ENCODE peak calls at places on chromosome 10, in eight cellular contexts. One of them, this sample, is unnamed.

GRCh38 chr10:35783305-35783838 is 141.3 kb upstream of the FZD8 start:
- DNase-seq in pancreas: no peak
- DNase-seq in neural crest cell: no peak
- DNase-seq in GM12865: no peak
- DNase-seq in AG04449: no peak
- DNase-seq in CD8-positive, alpha-beta T cell: no peak
- DNase-seq in breast epithelium: no peak
- DNase-seq in AG09309: peak
- DNase-seq in this sample: no peak

GRCh38 chr10:30014511-30014910 is 44.9 kb downstream of the JCAD start:
- DNase-seq in pancreas: no peak
- DNase-seq in neural crest cell: no peak
- DNase-seq in GM12865: no peak
- DNase-seq in AG04449: no peak
- DNase-seq in CD8-positive, alpha-beta T cell: no peak
- DNase-seq in breast epithelium: no peak
- DNase-seq in AG09309: no peak
- DNase-seq in this sample: no peak

GRCh38 chr10:96626795-96627194 is 40.0 kb upstream of the TM9SF3 start:
- DNase-seq in pancreas: no peak
- DNase-seq in neural crest cell: no peak
- DNase-seq in GM12865: peak
- DNase-seq in AG04449: no peak
- DNase-seq in CD8-positive, alpha-beta T cell: no peak
- DNase-seq in breast epithelium: no peak
- DNase-seq in AG09309: no peak
- DNase-seq in this sample: no peak

GRCh38 chr10:12633776-12634390 is 284.5 kb downstream of the CAMK1D start:
- DNase-seq in pancreas: no peak
- DNase-seq in neural crest cell: no peak
- DNase-seq in GM12865: peak
- DNase-seq in AG04449: no peak
- DNase-seq in CD8-positive, alpha-beta T cell: no peak
- DNase-seq in breast epithelium: no peak
- DNase-seq in AG09309: no peak
- DNase-seq in this sample: no peak

GRCh38 chr10:29712108-29712507 is 77.3 kb upstream of the SVIL start:
- DNase-seq in pancreas: no peak
- DNase-seq in neural crest cell: no peak
- DNase-seq in GM12865: no peak
- DNase-seq in AG04449: no peak
- DNase-seq in CD8-positive, alpha-beta T cell: no peak
- DNase-seq in breast epithelium: no peak
- DNase-seq in AG09309: no peak
- DNase-seq in this sample: no peak

GRCh38 chr10:36778600-36778999 is 346.8 kb upstream of the ANKRD30A start:
- DNase-seq in pancreas: no peak
- DNase-seq in neural crest cell: no peak
- DNase-seq in GM12865: no peak
- DNase-seq in AG04449: no peak
- DNase-seq in CD8-positive, alpha-beta T cell: no peak
- DNase-seq in breast epithelium: no peak
- DNase-seq in AG09309: no peak
- DNase-seq in this sample: no peak

GRCh38 chr10:14659626-14660196 is 115.0 kb downstream of the FAM107B start:
- DNase-seq in pancreas: no peak
- DNase-seq in neural crest cell: no peak
- DNase-seq in GM12865: peak
- DNase-seq in AG04449: no peak
- DNase-seq in CD8-positive, alpha-beta T cell: peak
- DNase-seq in breast epithelium: no peak
- DNase-seq in AG09309: no peak
- DNase-seq in this sample: no peak

GRCh38 chr10:1406172-1406975 is 331.0 kb downstream of the ADARB2 start:
- DNase-seq in pancreas: no peak
- DNase-seq in neural crest cell: no peak
- DNase-seq in GM12865: no peak
- DNase-seq in AG04449: no peak
- DNase-seq in CD8-positive, alpha-beta T cell: no peak
- DNase-seq in breast epithelium: no peak
- DNase-seq in AG09309: no peak
- DNase-seq in this sample: no peak

GRCh38 chr10:42977032-42977416 is 99.8 kb upstream of the RET start:
- DNase-seq in pancreas: peak
- DNase-seq in neural crest cell: no peak
- DNase-seq in GM12865: no peak
- DNase-seq in AG04449: no peak
- DNase-seq in CD8-positive, alpha-beta T cell: no peak
- DNase-seq in breast epithelium: no peak
- DNase-seq in AG09309: no peak
- DNase-seq in this sample: peak

DNA sequence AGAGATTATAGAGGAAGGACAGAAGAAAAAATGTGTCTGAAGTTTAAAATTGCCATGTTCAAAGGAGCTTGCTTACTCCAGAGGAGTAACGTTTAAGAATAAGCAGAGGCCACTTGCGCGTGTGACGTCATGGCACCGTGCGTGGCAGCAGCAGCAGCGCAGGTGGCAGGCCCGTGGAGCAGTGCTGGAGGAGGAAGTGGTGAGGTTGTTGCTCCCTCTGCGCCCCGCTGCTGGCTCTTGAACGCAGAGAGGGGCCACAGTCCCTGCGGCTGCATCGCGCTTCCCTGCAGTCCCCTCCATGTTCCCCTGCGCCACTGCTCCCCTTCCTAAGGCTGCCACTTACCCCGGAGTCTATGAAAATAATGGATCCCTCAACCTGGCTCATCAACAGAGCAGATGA is 37.5 kb downstream of the GDI2 start:
- DNase-seq in pancreas: no peak
- DNase-seq in neural crest cell: no peak
- DNase-seq in GM12865: no peak
- DNase-seq in AG04449: no peak
- DNase-seq in CD8-positive, alpha-beta T cell: peak
- DNase-seq in breast epithelium: no peak
- DNase-seq in AG09309: no peak
- DNase-seq in this sample: no peak
- TF ChIP-seq CTCF in pancreas: no peak
- TF ChIP-seq CTCF in neural crest cell: no peak
- TF ChIP-seq CTCF in GM12865: no peak
- TF ChIP-seq CTCF in AG04449: no peak
- TF ChIP-seq CTCF in CD8-positive, alpha-beta T cell: no peak
- TF ChIP-seq CTCF in breast epithelium: no peak
- TF ChIP-seq CTCF in AG09309: no peak
- TF ChIP-seq CTCF in this sample: no peak

DNA sequence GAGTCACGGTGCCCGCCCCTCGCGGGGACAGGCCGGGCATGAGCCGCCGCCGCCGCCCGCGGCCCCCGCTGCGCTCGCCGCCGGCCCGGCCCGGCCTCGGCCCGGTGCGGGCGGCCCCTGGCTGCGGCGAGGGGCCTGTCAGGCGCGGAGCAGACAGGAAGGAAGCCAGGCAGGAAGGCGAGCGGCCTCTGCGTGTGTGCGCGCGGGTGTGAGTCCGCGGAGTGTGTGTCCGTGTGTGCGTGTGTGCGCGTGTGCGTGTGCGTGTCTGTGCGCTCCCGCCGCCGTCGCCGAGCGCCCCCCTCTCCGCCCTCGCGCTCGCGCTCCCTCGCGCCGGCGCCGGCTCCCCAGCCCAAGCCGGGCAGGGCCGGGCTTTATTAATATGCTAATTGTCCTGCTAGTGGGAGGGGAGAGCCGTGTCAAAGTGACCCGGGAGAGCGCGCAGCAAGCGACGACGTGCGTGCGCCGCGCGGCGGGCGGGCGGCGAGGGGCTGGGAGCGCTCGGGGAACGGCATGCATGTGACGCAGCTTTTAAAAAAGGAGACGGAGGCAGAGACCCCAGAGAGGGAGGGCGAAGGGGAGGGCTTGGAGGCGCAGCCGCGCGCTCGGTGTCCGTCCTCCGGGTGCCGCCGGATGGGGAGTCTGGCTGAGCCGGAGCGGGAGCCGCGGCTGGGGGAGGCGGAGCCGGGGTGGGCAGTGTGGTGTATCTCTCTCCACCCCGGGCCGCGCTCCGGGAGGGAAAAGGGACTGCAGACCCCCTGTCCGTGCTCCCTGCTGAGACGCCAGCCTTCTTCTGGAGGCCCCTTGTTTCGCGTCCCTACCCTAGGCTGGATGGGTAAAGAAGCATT is at the start of gene LDB1:
- DNase-seq in pancreas: peak
- DNase-seq in neural crest cell: peak
- DNase-seq in GM12865: peak
- DNase-seq in AG04449: no peak
- DNase-seq in CD8-positive, alpha-beta T cell: peak
- DNase-seq in breast epithelium: peak
- DNase-seq in AG09309: no peak
- DNase-seq in this sample: no peak
- TF ChIP-seq CTCF in pancreas: no peak
- TF ChIP-seq CTCF in neural crest cell: no peak
- TF ChIP-seq CTCF in GM12865: peak
- TF ChIP-seq CTCF in AG04449: no peak
- TF ChIP-seq CTCF in CD8-positive, alpha-beta T cell: no peak
- TF ChIP-seq CTCF in breast epithelium: no peak
- TF ChIP-seq CTCF in AG09309: no peak
- TF ChIP-seq CTCF in this sample: no peak

GRCh38 chr10:114388275-114388674 is 16.0 kb downstream of the AFAP1L2 start:
- DNase-seq in pancreas: no peak
- DNase-seq in neural crest cell: no peak
- DNase-seq in GM12865: peak
- DNase-seq in AG04449: no peak
- DNase-seq in CD8-positive, alpha-beta T cell: no peak
- DNase-seq in breast epithelium: no peak
- DNase-seq in AG09309: no peak
- DNase-seq in this sample: no peak

GRCh38 chr10:114384601-114385000 is 19.7 kb downstream of the AFAP1L2 start:
- DNase-seq in pancreas: no peak
- DNase-seq in neural crest cell: no peak
- DNase-seq in GM12865: no peak
- DNase-seq in AG04449: no peak
- DNase-seq in CD8-positive, alpha-beta T cell: no peak
- DNase-seq in breast epithelium: no peak
- DNase-seq in AG09309: no peak
- DNase-seq in this sample: no peak

GRCh38 chr10:114389429-114389828 is 14.9 kb downstream of the AFAP1L2 start:
- DNase-seq in pancreas: peak
- DNase-seq in neural crest cell: no peak
- DNase-seq in GM12865: no peak
- DNase-seq in AG04449: no peak
- DNase-seq in CD8-positive, alpha-beta T cell: no peak
- DNase-seq in breast epithelium: no peak
- DNase-seq in AG09309: no peak
- DNase-seq in this sample: peak

GRCh38 chr10:114386446-114386845 is 17.9 kb downstream of the AFAP1L2 start:
- DNase-seq in pancreas: no peak
- DNase-seq in neural crest cell: no peak
- DNase-seq in GM12865: peak
- DNase-seq in AG04449: no peak
- DNase-seq in CD8-positive, alpha-beta T cell: no peak
- DNase-seq in breast epithelium: no peak
- DNase-seq in AG09309: no peak
- DNase-seq in this sample: no peak

DNA sequence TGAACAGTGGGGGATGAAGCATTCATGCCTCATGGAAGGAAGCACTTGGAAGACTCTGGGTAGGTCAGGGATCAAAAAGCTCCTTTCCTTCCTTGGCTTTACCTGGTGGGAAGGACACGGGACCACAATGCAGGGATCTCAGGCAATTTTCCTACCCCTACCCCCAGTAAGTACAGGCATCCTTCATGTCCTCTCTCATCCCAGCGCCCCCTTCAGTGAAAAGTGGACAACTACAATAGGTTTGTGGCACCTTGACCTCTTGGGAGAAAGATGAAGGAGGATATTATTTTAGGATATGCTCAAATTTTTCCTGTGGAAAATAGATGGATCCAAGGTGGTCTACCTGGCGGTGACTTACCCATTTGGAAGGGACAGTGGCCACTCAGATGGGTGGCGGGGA is 16.5 kb downstream of the AFAP1L2 start:
- DNase-seq in pancreas: no peak
- DNase-seq in neural crest cell: no peak
- DNase-seq in GM12865: no peak
- DNase-seq in AG04449: no peak
- DNase-seq in CD8-positive, alpha-beta T cell: no peak
- DNase-seq in breast epithelium: no peak
- DNase-seq in AG09309: no peak
- DNase-seq in this sample: no peak
- TF ChIP-seq CTCF in pancreas: no peak
- TF ChIP-seq CTCF in neural crest cell: no peak
- TF ChIP-seq CTCF in GM12865: no peak
- TF ChIP-seq CTCF in AG04449: no peak
- TF ChIP-seq CTCF in CD8-positive, alpha-beta T cell: no peak
- TF ChIP-seq CTCF in breast epithelium: no peak
- TF ChIP-seq CTCF in AG09309: no peak
- TF ChIP-seq CTCF in this sample: no peak

DNA sequence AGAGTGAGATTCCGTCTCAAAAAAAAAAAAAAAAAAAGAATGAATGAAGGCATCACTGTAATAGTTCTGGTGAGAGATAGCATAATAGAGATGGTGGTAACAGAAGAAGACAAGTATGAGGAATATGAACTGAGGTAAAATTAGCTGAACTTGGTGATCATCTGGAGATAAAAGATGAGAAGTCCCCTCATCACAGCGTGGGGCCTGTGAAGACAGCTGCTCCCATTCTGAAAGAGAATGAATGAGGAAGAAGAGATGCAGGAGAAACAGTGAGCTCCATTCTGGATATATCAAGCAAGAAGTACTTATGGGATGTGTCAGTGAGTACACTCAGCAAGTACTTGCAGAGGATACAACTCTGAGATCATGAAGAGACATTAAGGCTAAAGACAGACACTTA is 28.7 kb downstream of the ARMH3 start:
- DNase-seq in pancreas: no peak
- DNase-seq in neural crest cell: no peak
- DNase-seq in GM12865: no peak
- DNase-seq in AG04449: no peak
- DNase-seq in CD8-positive, alpha-beta T cell: no peak
- DNase-seq in breast epithelium: no peak
- DNase-seq in AG09309: no peak
- DNase-seq in this sample: no peak
- TF ChIP-seq CTCF in pancreas: no peak
- TF ChIP-seq CTCF in neural crest cell: no peak
- TF ChIP-seq CTCF in GM12865: no peak
- TF ChIP-seq CTCF in AG04449: no peak
- TF ChIP-seq CTCF in CD8-positive, alpha-beta T cell: no peak
- TF ChIP-seq CTCF in breast epithelium: no peak
- TF ChIP-seq CTCF in AG09309: no peak
- TF ChIP-seq CTCF in this sample: no peak

GRCh38 chr10:32207544-32207943 is 139.4 kb downstream of the EPC1 start:
- DNase-seq in pancreas: peak
- DNase-seq in neural crest cell: no peak
- DNase-seq in GM12865: peak
- DNase-seq in AG04449: no peak
- DNase-seq in CD8-positive, alpha-beta T cell: peak
- DNase-seq in breast epithelium: peak
- DNase-seq in AG09309: no peak
- DNase-seq in this sample: no peak
- TF ChIP-seq CTCF in pancreas: peak
- TF ChIP-seq CTCF in neural crest cell: peak
- TF ChIP-seq CTCF in GM12865: peak
- TF ChIP-seq CTCF in AG04449: peak
- TF ChIP-seq CTCF in CD8-positive, alpha-beta T cell: peak
- TF ChIP-seq CTCF in breast epithelium: peak
- TF ChIP-seq CTCF in AG09309: peak
- TF ChIP-seq CTCF in this sample: no peak

GRCh38 chr10:8403711-8404371 is 349.4 kb downstream of the GATA3 start:
- DNase-seq in pancreas: no peak
- DNase-seq in neural crest cell: no peak
- DNase-seq in GM12865: peak
- DNase-seq in AG04449: no peak
- DNase-seq in CD8-positive, alpha-beta T cell: no peak
- DNase-seq in breast epithelium: no peak
- DNase-seq in AG09309: no peak
- DNase-seq in this sample: no peak
- TF ChIP-seq CTCF in pancreas: no peak
- TF ChIP-seq CTCF in neural crest cell: peak
- TF ChIP-seq CTCF in GM12865: peak
- TF ChIP-seq CTCF in AG04449: no peak
- TF ChIP-seq CTCF in CD8-positive, alpha-beta T cell: no peak
- TF ChIP-seq CTCF in breast epithelium: no peak
- TF ChIP-seq CTCF in AG09309: no peak
- TF ChIP-seq CTCF in this sample: no peak